ENCODE peak calls at places on chromosomes 16 and 17, in nine cellular contexts. One of them, this sample, is unnamed.

GRCh38 chr17:33686171-33686570 is 393.1 kb upstream of the ASIC2 start:
- DNase-seq in activated CD4-positive, alpha-beta T cell treated with anti-CD3 and anti-CD28 coated beads, Interleukin-2, amount 50 U/mL, for 24 hours: no peak
- DNase-seq in coronary artery: no peak
- DNase-seq in cortex of kidney: no peak
- DNase-seq in stimulated activated CD4-positive, alpha-beta T cell treated with anti-CD3 and anti-CD28 coated beads, Interleukin-15, amount 100 ng/mL, for 1 hour: no peak
- DNase-seq in GM18507: peak; percentile 7
- DNase-seq in stimulated activated CD8-positive, alpha-beta memory T cell treated with anti-CD3 and anti-CD28 coated beads, Interleukin-4, amount 100 ng/mL, for 24 hours: peak; percentile 5
- DNase-seq in hypothalamus: no peak
- DNase-seq in globus pallidus: no peak
- DNase-seq in this sample: peak; percentile 41

GRCh38 chr16:49844399-49844798 is 11.5 kb downstream of the ZNF423 start:
- DNase-seq in globus pallidus: no peak
- DNase-seq in activated CD4-positive, alpha-beta T cell treated with anti-CD3 and anti-CD28 coated beads, Interleukin-2, amount 50 U/mL, for 24 hours: no peak
- DNase-seq in GM18507: no peak
- DNase-seq in hypothalamus: no peak
- DNase-seq in stimulated activated CD8-positive, alpha-beta memory T cell treated with anti-CD3 and anti-CD28 coated beads, Interleukin-4, amount 100 ng/mL, for 24 hours: no peak
- DNase-seq in coronary artery: no peak
- DNase-seq in stimulated activated CD4-positive, alpha-beta T cell treated with anti-CD3 and anti-CD28 coated beads, Interleukin-15, amount 100 ng/mL, for 1 hour: no peak
- DNase-seq in cortex of kidney: no peak
- DNase-seq in this sample: no peak

GRCh38 chr16:1983544-1984346 is at the start of gene GFER:
- DNase-seq in globus pallidus: peak; percentile 91
- DNase-seq in hypothalamus: peak; percentile 78
- DNase-seq in GM18507: peak; percentile 81
- DNase-seq in cortex of kidney: peak; percentile 77
- DNase-seq in coronary artery: peak; percentile 93
- DNase-seq in stimulated activated CD8-positive, alpha-beta memory T cell treated with anti-CD3 and anti-CD28 coated beads, Interleukin-4, amount 100 ng/mL, for 24 hours: peak; percentile 65
- DNase-seq in activated CD4-positive, alpha-beta T cell treated with anti-CD3 and anti-CD28 coated beads, Interleukin-2, amount 50 U/mL, for 24 hours: no peak
- DNase-seq in stimulated activated CD4-positive, alpha-beta T cell treated with anti-CD3 and anti-CD28 coated beads, Interleukin-15, amount 100 ng/mL, for 1 hour: peak; percentile 42
- DNase-seq in this sample: peak; percentile 95

GRCh38 chr17:64130559-64131001 is 636 bp upstream of the ERN1 start:
- DNase-seq in stimulated activated CD8-positive, alpha-beta memory T cell treated with anti-CD3 and anti-CD28 coated beads, Interleukin-4, amount 100 ng/mL, for 24 hours: no peak
- DNase-seq in stimulated activated CD4-positive, alpha-beta T cell treated with anti-CD3 and anti-CD28 coated beads, Interleukin-15, amount 100 ng/mL, for 1 hour: no peak
- DNase-seq in cortex of kidney: no peak
- DNase-seq in activated CD4-positive, alpha-beta T cell treated with anti-CD3 and anti-CD28 coated beads, Interleukin-2, amount 50 U/mL, for 24 hours: peak; percentile 53
- DNase-seq in hypothalamus: peak; percentile 53
- DNase-seq in GM18507: no peak
- DNase-seq in coronary artery: peak; percentile 82
- DNase-seq in globus pallidus: no peak
- DNase-seq in this sample: peak; percentile 80

GRCh38 chr16:57325458-57325857 is 33.1 kb upstream of the CCL22 start:
- DNase-seq in hypothalamus: no peak
- DNase-seq in stimulated activated CD4-positive, alpha-beta T cell treated with anti-CD3 and anti-CD28 coated beads, Interleukin-15, amount 100 ng/mL, for 1 hour: no peak
- DNase-seq in stimulated activated CD8-positive, alpha-beta memory T cell treated with anti-CD3 and anti-CD28 coated beads, Interleukin-4, amount 100 ng/mL, for 24 hours: no peak
- DNase-seq in globus pallidus: no peak
- DNase-seq in activated CD4-positive, alpha-beta T cell treated with anti-CD3 and anti-CD28 coated beads, Interleukin-2, amount 50 U/mL, for 24 hours: no peak
- DNase-seq in GM18507: no peak
- DNase-seq in coronary artery: no peak
- DNase-seq in cortex of kidney: no peak
- DNase-seq in this sample: no peak

GRCh38 chr17:80252871-80253270 is 7.8 kb upstream of the RNF213 start:
- DNase-seq in globus pallidus: no peak
- DNase-seq in cortex of kidney: no peak
- DNase-seq in hypothalamus: no peak
- DNase-seq in coronary artery: no peak
- DNase-seq in stimulated activated CD4-positive, alpha-beta T cell treated with anti-CD3 and anti-CD28 coated beads, Interleukin-15, amount 100 ng/mL, for 1 hour: peak; percentile 76
- DNase-seq in GM18507: peak; percentile 81
- DNase-seq in stimulated activated CD8-positive, alpha-beta memory T cell treated with anti-CD3 and anti-CD28 coated beads, Interleukin-4, amount 100 ng/mL, for 24 hours: peak; percentile 83
- DNase-seq in activated CD4-positive, alpha-beta T cell treated with anti-CD3 and anti-CD28 coated beads, Interleukin-2, amount 50 U/mL, for 24 hours: peak; percentile 80
- DNase-seq in this sample: peak; percentile 83

GRCh38 chr16:25135239-25135878 is 23.8 kb downstream of the LCMT1 start:
- DNase-seq in activated CD4-positive, alpha-beta T cell treated with anti-CD3 and anti-CD28 coated beads, Interleukin-2, amount 50 U/mL, for 24 hours: no peak
- DNase-seq in stimulated activated CD8-positive, alpha-beta memory T cell treated with anti-CD3 and anti-CD28 coated beads, Interleukin-4, amount 100 ng/mL, for 24 hours: no peak
- DNase-seq in hypothalamus: no peak
- DNase-seq in globus pallidus: no peak
- DNase-seq in GM18507: no peak
- DNase-seq in cortex of kidney: no peak
- DNase-seq in coronary artery: no peak
- DNase-seq in stimulated activated CD4-positive, alpha-beta T cell treated with anti-CD3 and anti-CD28 coated beads, Interleukin-15, amount 100 ng/mL, for 1 hour: no peak
- DNase-seq in this sample: no peak

GRCh38 chr16:68272501-68273209 is 8.3 kb downstream of the SLC7A6 start:
- DNase-seq in hypothalamus: no peak
- DNase-seq in GM18507: no peak
- DNase-seq in stimulated activated CD4-positive, alpha-beta T cell treated with anti-CD3 and anti-CD28 coated beads, Interleukin-15, amount 100 ng/mL, for 1 hour: peak; percentile 38
- DNase-seq in stimulated activated CD8-positive, alpha-beta memory T cell treated with anti-CD3 and anti-CD28 coated beads, Interleukin-4, amount 100 ng/mL, for 24 hours: no peak
- DNase-seq in activated CD4-positive, alpha-beta T cell treated with anti-CD3 and anti-CD28 coated beads, Interleukin-2, amount 50 U/mL, for 24 hours: no peak
- DNase-seq in cortex of kidney: no peak
- DNase-seq in globus pallidus: no peak
- DNase-seq in coronary artery: no peak
- DNase-seq in this sample: peak; percentile 39

GRCh38 chr16:4972938-4973587 is 14.9 kb downstream of the SEC14L5 start:
- DNase-seq in stimulated activated CD8-positive, alpha-beta memory T cell treated with anti-CD3 and anti-CD28 coated beads, Interleukin-4, amount 100 ng/mL, for 24 hours: no peak
- DNase-seq in coronary artery: no peak
- DNase-seq in hypothalamus: peak; percentile 63
- DNase-seq in globus pallidus: peak; percentile 95
- DNase-seq in cortex of kidney: no peak
- DNase-seq in activated CD4-positive, alpha-beta T cell treated with anti-CD3 and anti-CD28 coated beads, Interleukin-2, amount 50 U/mL, for 24 hours: no peak
- DNase-seq in stimulated activated CD4-positive, alpha-beta T cell treated with anti-CD3 and anti-CD28 coated beads, Interleukin-15, amount 100 ng/mL, for 1 hour: no peak
- DNase-seq in GM18507: no peak
- DNase-seq in this sample: peak; percentile 57